ENCODE peak calls at places on chromosomes 11 and 22, in four cellular contexts. D is neural crest cell, V is AG08396, T is GM12865. A is an unnamed sample.
A peak's percentile ranks its signal among the peaks of the same experiment; 100 is the strongest.

GRCh38 chr22:38924197-38924952 is 33.0 kb upstream of the APOBEC3A start:
- DNase-seq in V (peak; percentile 80), D (no peak), T (no peak), A (no peak)

GRCh38 chr22:46049726-46050450 is 72.9 kb upstream of the WNT7B start:
- DNase-seq in V (no peak), D (no peak), T (no peak), A (peak; percentile 22)

GRCh38 chr22:49976439-49977175 is 16.0 kb downstream of the PIM3 start:
- DNase-seq in V (no peak), D (no peak), T (peak; percentile 68), A (peak; percentile 21)

GRCh38 chr22:46774456-46775363 is 12.3 kb downstream of the TBC1D22A start:
- DNase-seq in V (no peak), T (peak; percentile 82), D (no peak), A (no peak)

GRCh38 chr11:119376197-119376847 is 5.2 kb downstream of the USP2 start:
- DNase-seq in T (no peak), D (peak; percentile 37), V (no peak), A (no peak)

GRCh38 chr11:10076458-10077141 is 217.4 kb downstream of the SBF2 start:
- DNase-seq in D (peak; percentile 4), V (peak; percentile 42), T (peak; percentile 66), A (no peak)

GRCh38 chr22:31948002-31948401 is 3.7 kb downstream of the YWHAH start:
- DNase-seq in D (no peak), T (no peak), V (no peak), A (no peak)

GRCh38 chr11:79437274-79437980 is 3.4 kb downstream of the TENM4 start:
- DNase-seq in D (peak; percentile 52), T (no peak), V (peak; percentile 86), A (no peak)

GRCh38 chr11:11119917-11120316 is 233.1 kb downstream of the CSNK2A3 start:
- DNase-seq in T (no peak), D (no peak), V (no peak), A (no peak)

GRCh38 chr11:6203327-6203726 is 2.0 kb upstream of the C11orf42 start:
- DNase-seq in V (no peak), D (no peak), T (peak; percentile 67), A (no peak)

GRCh38 chr22:49427941-49428340 is 399.7 kb downstream of the BRD1 start:
- DNase-seq in V (no peak), T (no peak), D (no peak), A (no peak)

GRCh38 chr11:782264-783174 is 5.2 kb upstream of the GATD1 start:
- DNase-seq in D (no peak), T (no peak), V (no peak), A (no peak)

GRCh38 chr11:16787035-16787744 is 48.7 kb downstream of the C11orf58 start:
- DNase-seq in T (no peak), V (no peak), D (no peak), A (no peak)

GRCh38 chr11:70530010-70530409 is 131.7 kb downstream of the CTTN start:
- DNase-seq in V (no peak), D (no peak), T (no peak), A (no peak)

GRCh38 chr22:42803454-42803853 is 53.6 kb downstream of the ARFGAP3 start:
- DNase-seq in V (no peak), T (no peak), D (no peak), A (no peak)

GRCh38 chr11:106424111-106424510 is 346.6 kb downstream of the AASDHPPT start:
- DNase-seq in T (no peak), V (peak; percentile 10), D (no peak), A (no peak)

GRCh38 chr22:23070418-23071162 is at the start of gene GNAZ:
- DNase-seq in D (peak; percentile 36), V (no peak), T (no peak), A (no peak)

A was measured in omental fat pad.